ENCODE peak calls at places on chromosomes 7 and 10, in four cellular contexts. U is neural progenitor cell, M is OCI-LY7, W is GM23248. H is an unnamed sample.
A peak's percentile ranks its signal among the peaks of the same experiment; 100 is the strongest.

GRCh38 chr7:110129159-110129558 is 961.8 kb upstream of the LRRN3 start:
- DNase-seq in U (no peak), M (no peak), W (no peak), H (no peak)

GRCh38 chr7:95246935-95247370 is 77.4 kb downstream of the PON1 start:
- DNase-seq in U (peak; percentile 88), W (peak; percentile 81), M (peak; percentile 51), H (peak; percentile 48)

GRCh38 chr7:35389636-35390035 is 135.7 kb upstream of the TBX20 start:
- DNase-seq in W (no peak), U (no peak), M (no peak), H (peak; percentile 38)

GRCh38 chr10:120584786-120585185 is 127.8 kb downstream of the PLPP4 start:
- DNase-seq in W (no peak), U (no peak), M (no peak), H (no peak)

GRCh38 chr10:124701881-124702656 is 42.1 kb downstream of the FAM53B start:
- DNase-seq in W (no peak), M (no peak), U (no peak), H (no peak)

GRCh38 chr7:111308691-111309090 is 217.8 kb downstream of the LRRN3 start:
- DNase-seq in M (no peak), U (no peak), W (no peak), H (no peak)

GRCh38 chr10:67767245-67767644 is 70.7 kb downstream of the DNAJC12 start:
- DNase-seq in W (no peak), M (peak; percentile 15), U (no peak), H (no peak)

GRCh38 chr10:131584286-131584685 is 272.8 kb upstream of the TCERG1L start:
- DNase-seq in M (no peak), W (no peak), U (no peak), H (no peak)

GRCh38 chr10:3207351-3207750 is 34.8 kb upstream of the PITRM1 start:
- DNase-seq in M (no peak), U (no peak), W (no peak), H (no peak)

GRCh38 chr10:97861351-97861750 is 11.7 kb downstream of the GOLGA7B start:
- DNase-seq in W (peak; percentile 95), U (no peak), M (no peak), H (peak; percentile 93)

GRCh38 chr7:81608748-81609382 is 161.0 kb downstream of the HGF start:
- DNase-seq in U (no peak), W (peak; percentile 60), M (no peak), H (peak; percentile 54)

GRCh38 chr7:1529383-1530116 is 952 bp upstream of the MAFK start:
- DNase-seq in U (no peak), W (no peak), M (peak; percentile 26), H (no peak)

DNA sequence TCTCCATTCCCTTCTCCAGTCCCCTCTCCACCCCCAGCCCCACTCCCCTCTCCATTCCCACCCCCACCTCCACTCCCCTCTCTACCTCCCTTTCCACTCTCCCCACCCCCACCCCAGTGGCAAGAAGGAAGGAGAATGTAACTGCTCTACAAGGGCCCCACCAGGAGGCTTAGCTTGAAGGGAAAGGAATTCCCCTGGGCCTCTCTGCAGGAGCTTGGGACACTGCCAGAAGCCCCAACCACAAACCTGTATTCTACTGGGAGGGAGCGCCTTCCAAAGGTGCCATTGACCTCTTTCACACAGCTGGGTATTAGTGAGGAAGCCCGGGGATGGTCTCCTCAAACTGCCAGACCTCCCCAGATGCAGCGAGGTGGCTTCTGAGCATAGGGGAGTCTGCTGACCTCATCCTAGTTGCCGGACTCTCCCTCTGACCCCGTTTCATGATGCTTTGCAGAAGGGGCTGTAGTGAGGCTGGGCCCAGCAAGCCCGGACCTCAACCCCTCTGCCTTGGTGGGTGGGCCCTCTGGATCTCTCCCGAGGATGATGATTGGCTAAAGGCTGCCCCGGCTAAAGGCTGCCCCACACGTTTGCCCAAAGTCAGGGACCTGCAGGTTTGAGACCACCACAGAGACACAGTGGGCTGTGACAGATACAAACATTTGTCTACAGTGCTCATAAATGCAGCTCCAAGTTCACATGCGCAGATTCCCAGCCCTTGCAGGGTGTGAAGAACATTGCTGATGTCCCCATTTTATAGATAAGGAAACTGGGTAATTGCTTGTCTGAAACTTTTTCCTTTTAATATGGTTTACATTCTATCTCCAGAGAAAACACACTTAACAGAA is 2.9 kb downstream of the DEPP1 start:
- DNase-seq in U (peak; percentile 42), W (peak; percentile 52), M (no peak), H (peak; percentile 90)
- H3K4me2 ChIP-seq in U (peak overlapping the region; percentile 86), W (no peak overlapping the region), M (no peak overlapping the region), H (peak overlapping the region; percentile 94)

DNA sequence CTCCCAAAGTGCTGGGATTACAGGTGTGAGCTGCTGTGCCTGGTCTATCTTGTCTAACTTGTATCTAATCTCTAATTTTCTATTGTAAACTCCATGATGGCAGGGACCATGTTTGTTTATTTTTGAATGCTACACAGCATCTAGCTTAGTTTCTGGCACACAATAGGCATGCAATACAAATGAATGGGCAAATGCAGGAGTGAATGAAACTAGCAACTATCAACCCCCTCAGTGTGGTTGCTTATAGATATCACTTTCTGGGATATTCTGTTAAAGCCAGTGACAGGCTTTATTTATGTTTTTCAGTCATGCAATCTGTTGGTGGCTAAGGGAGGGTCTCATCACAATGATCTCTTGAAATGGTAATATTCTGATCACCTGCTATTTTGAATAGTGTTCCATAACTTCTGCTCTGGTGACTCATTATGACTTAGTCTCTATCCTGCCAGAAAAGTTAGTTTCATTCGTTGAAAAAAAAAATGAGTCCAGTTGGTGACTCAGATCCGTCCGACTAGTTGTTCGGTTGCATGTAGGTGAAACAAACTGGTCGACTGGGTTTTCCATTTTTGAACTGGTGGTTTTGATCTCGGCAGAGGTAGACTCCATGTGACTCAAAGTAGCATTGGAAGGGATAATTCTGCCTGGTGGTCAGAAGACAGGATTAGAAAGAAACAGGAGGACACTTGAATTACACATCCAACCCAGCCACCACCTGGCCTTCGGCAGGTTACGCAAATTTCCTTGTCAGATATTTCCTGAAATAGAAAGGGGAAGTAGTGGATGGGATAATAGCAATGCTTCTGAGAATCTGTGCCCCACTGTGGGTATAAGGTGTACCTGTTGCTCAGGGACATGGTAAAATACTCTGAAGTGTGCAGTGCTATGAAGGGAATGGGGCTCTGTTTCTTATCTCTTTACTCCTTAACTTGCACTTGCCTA is 76.8 kb downstream of the GATA3 start:
- DNase-seq in W (peak; percentile 4), M (no peak), U (no peak), H (peak; percentile 99)
- H3K4me2 ChIP-seq in W (no peak overlapping the region), M (no peak overlapping the region), U (no peak overlapping the region), H (peak overlapping the region; percentile 71)

GRCh38 chr10:74822583-74823089 is 3.8 kb upstream of the KAT6B start:
- DNase-seq in W (peak; percentile 92), M (no peak), U (no peak), H (no peak)
- H3K4me2 ChIP-seq in W (peak overlapping the region; percentile 39), M (no peak overlapping the region), U (no peak overlapping the region), H (no peak overlapping the region)

GRCh38 chr7:73397936-73398335 is 35.6 kb upstream of the FZD9 start:
- DNase-seq in U (peak; percentile 12), M (no peak), W (no peak), H (no peak)
- H3K4me2 ChIP-seq in U (peak overlapping the region; percentile 49), M (no peak overlapping the region), W (no peak overlapping the region), H (no peak overlapping the region)

GRCh38 chr7:155809332-155809946 is 2.8 kb downstream of the SHH start:
- DNase-seq in W (no peak), M (no peak), U (peak; percentile 43), H (no peak)
- H3K4me2 ChIP-seq in W (peak overlapping the region; percentile 23), M (no peak overlapping the region), U (peak overlapping the region; percentile 73), H (peak overlapping the region; percentile 76)

DNA sequence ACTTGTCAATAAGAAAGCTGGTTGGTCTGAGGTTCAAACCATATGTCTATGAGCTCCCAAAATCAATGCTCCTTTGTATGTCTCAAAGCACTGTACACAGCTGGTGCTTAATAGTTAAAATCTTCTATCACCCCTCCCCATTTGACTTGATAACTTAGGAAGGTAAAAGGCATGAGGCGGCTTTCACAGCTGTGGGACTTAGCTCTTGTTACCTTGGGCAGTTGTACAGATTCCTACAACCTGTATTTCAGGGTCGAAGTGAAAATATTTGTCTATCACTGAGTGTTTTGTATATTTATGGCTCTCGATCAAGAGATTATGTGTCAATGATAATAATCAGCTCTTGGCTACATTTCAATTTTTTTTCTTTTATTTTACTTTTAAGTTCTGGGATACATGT is 992 bp upstream of the KIFBP start:
- DNase-seq in M (no peak), W (no peak), U (no peak), H (no peak)
- H3K4me2 ChIP-seq in M (peak overlapping the region; percentile 80), W (no peak overlapping the region), U (no peak overlapping the region), H (no peak overlapping the region)